ENCODE peak calls at places on chromosomes 11 and 22, in ten cellular contexts. Z, S, K, C, H, T, Q, E, A and P are unnamed samples.

GRCh38 chr11:133081730-133082452 is 450.4 kb downstream of the OPCML start:
- DNase-seq in T (no peak), S (no peak), Q (no peak), K (no peak), A (no peak), C (no peak), E (no peak), Z (no peak), H (no peak), P (no peak)

GRCh38 chr11:63698976-63699733 is 17.9 kb downstream of the RTN3 start:
- DNase-seq in K (no peak), E (no peak), C (no peak), S (no peak), T (no peak), A (no peak), Z (no peak), Q (no peak), H (no peak), P (no peak)

GRCh38 chr11:72433455-72434061 is 773 bp downstream of the CLPB start:
- DNase-seq in S (peak; percentile 64), H (no peak), Q (peak; percentile 7), E (no peak), A (no peak), T (no peak), C (no peak), K (no peak), Z (no peak), P (no peak)

GRCh38 chr11:74011360-74012071 is 2.6 kb upstream of the UCP3 start:
- DNase-seq in C (no peak), E (no peak), K (no peak), A (no peak), Q (no peak), Z (no peak), T (no peak), H (peak; percentile 67), S (no peak), P (no peak)

GRCh38 chr11:115616941-115617340 is 112.7 kb upstream of the CADM1 start:
- DNase-seq in Q (no peak), S (no peak), E (peak; percentile 42), T (no peak), A (no peak), H (no peak), C (peak; percentile 95), K (no peak), Z (no peak), P (peak; percentile 41)

GRCh38 chr11:69475141-69475865 is 6.2 kb upstream of the LINC01488 start:
- DNase-seq in H (no peak), T (no peak), E (no peak), Q (no peak), C (no peak), Z (peak; percentile 19), K (no peak), A (no peak), S (peak; percentile 50), P (no peak)

GRCh38 chr22:33126881-33127280 is 68.7 kb upstream of the SYN3 start:
- DNase-seq in H (no peak), T (peak; percentile 25), Z (no peak), K (no peak), E (no peak), Q (no peak), A (no peak), S (no peak), C (no peak), P (no peak)

GRCh38 chr22:40637181-40638150 is 947 bp upstream of the MRTFA start:
- DNase-seq in K (no peak), T (no peak), E (peak; percentile 25), A (no peak), Z (peak; percentile 65), S (peak; percentile 60), C (no peak), H (no peak), Q (peak; percentile 7), P (peak; percentile 14)

GRCh38 chr11:118005224-118006152 is 19.3 kb downstream of the IL10RA start:
- DNase-seq in T (no peak), H (no peak), K (no peak), Q (no peak), A (no peak), C (no peak), Z (no peak), E (no peak), S (no peak), P (no peak)

DNA sequence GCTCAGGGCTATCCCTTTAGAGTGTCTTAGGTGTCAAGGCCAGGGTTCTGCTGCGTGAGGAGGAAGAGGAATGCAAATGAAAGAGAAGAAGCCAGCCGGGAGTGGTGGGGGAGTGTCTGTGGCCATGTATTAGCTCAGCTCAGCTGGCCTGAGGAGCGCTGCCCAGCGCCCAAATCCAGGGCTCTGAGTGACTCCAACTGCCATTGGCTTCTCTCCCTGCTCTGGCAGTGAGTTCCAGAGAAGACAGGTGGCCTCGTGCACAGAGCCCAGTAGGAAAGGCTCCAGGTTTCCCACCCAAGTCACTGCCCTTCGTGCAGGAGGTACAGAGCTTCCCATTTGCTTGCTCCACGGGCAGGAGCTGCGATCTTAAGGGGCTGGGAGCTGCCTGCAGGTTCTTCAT is 302.0 kb downstream of the KIRREL3 start:
- DNase-seq in A (no peak), C (no peak), Z (no peak), H (no peak), Q (no peak), S (no peak), K (no peak), E (no peak), T (no peak), P (no peak)
- H3K4me1 ChIP-seq in A (no peaks in the 10 kb centered on the region), C (no peaks in the 10 kb centered on the region), Z (no peaks in the 10 kb centered on the region), H (no peaks in the 10 kb centered on the region), Q (no peaks in the 10 kb centered on the region), S (no peaks in the 10 kb centered on the region), K (peaks cover 8% of the 10 kb centered on the region), E (no peaks in the 10 kb centered on the region), T (no peaks in the 10 kb centered on the region), P (no peaks in the 10 kb centered on the region)

DNA sequence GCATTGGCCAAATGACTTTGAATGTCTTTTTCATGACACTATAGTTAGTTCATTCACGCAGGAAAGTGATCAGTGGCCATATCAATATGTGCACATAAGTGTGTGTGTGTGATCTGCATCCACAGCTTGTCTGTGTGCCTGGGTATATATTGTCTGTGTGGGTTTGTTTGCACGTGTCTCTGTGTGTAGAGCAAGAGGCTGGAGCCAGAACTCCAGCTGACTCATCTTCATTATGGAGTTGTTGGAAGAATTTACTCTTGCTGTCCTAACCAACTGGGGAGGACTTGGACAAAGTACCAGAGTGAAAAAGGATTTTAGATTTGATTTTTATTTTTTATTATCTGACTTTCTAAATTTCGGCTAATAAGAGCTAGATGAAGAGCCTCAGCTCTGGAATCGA is 63.9 kb downstream of the TP53I11 start:
- DNase-seq in H (no peak), Z (no peak), E (no peak), S (no peak), C (peak; percentile 84), A (no peak), Q (no peak), K (no peak), T (no peak), P (peak; percentile 38)
- H3K27ac ChIP-seq in H (no peak overlapping the region), Z (no peak overlapping the region), E (no peak overlapping the region), S (no peak overlapping the region), C (no peak overlapping the region), A (no peak overlapping the region), Q (no peak overlapping the region), K (no peak overlapping the region), T (no peak overlapping the region), P (peak overlapping the region; percentile 67)

DNA sequence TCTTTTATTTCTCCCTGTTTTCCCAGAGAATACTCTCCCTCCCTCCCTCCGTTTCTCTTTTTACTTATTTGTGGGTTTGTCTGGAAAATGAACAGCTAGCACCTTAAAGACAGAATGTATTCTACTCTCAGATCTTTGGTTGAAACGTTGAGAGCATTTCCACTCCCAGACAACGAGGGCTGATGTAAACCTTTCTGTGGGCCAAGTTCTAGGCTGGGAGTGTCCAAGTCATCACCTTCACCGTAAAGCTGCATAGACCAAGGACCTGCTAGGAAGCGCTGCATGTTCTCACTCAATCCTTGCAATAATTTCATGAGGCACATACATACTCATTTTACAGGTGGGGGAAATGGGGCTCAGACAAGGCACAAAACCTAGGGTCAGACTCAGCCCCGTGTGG is 32.4 kb downstream of the MYH9 start:
- DNase-seq in E (no peak), S (no peak), T (no peak), A (no peak), Z (no peak), H (no peak), K (no peak), C (no peak), Q (no peak), P (no peak)
- H3K4me1 ChIP-seq in E (peaks cover 97% of the 10 kb centered on the region), S (peaks cover 71% of the 10 kb centered on the region), T (peaks cover 13% of the 10 kb centered on the region), A (peaks cover 66% of the 10 kb centered on the region), Z (peaks cover 88% of the 10 kb centered on the region), H (peaks cover 95% of the 10 kb centered on the region), K (peaks cover 99% of the 10 kb centered on the region), C (peaks cover 65% of the 10 kb centered on the region), Q (peaks cover 72% of the 10 kb centered on the region), P (peaks cover 73% of the 10 kb centered on the region)

GRCh38 chr11:62552465-62552782 is 5.8 kb upstream of the AHNAK start:
- DNase-seq in E (no peak), Z (no peak), K (no peak), A (no peak), T (no peak), S (peak; percentile 70), C (no peak), H (no peak), Q (peak; percentile 77), P (no peak)

GRCh38 chr11:62555464-62556092 is 9.0 kb upstream of the AHNAK start:
- DNase-seq in Q (peak; percentile 50), E (no peak), Z (no peak), S (peak; percentile 61), A (peak; percentile 48), T (no peak), K (peak; percentile 26), H (peak; percentile 89), C (peak; percentile 48), P (peak; percentile 41)

GRCh38 chr11:62553839-62554361 is 7.3 kb upstream of the AHNAK start:
- DNase-seq in Z (no peak), E (no peak), Q (peak; percentile 96), H (no peak), S (peak; percentile 86), T (no peak), K (peak; percentile 92), A (no peak), C (peak; percentile 93), P (no peak)

GRCh38 chr11:62554377-62554776 is 7.8 kb upstream of the AHNAK start:
- DNase-seq in K (no peak), H (no peak), A (no peak), E (no peak), C (no peak), Q (no peak), S (peak; percentile 83), T (no peak), Z (no peak), P (peak; percentile 89)

GRCh38 chr11:62552931-62553838 is 6.6 kb upstream of the AHNAK start:
- DNase-seq in C (peak; percentile 98), T (no peak), Q (peak; percentile 98), A (peak; percentile 91), K (peak; percentile 93), Z (no peak), S (peak; percentile 94), E (peak; percentile 85), H (peak; percentile 76), P (peak; percentile 79)
- H3K27ac ChIP-seq in C (peak overlapping the region; percentile 99), T (no peak overlapping the region), Q (peak overlapping the region; percentile 94), A (peak overlapping the region; percentile 93), K (peak overlapping the region; percentile 90), Z (peak overlapping the region; percentile 58), S (peak overlapping the region; percentile 99), E (peak overlapping the region; percentile 92), H (peak overlapping the region; percentile 87), P (peak overlapping the region; percentile 85)